ENCODE peak calls at places on chromosomes 3 and 15, in four cellular contexts. D is OCI-LY7, V is nephron progenitor cell, C is fibroblast of mammary gland. P is an unnamed sample.

GRCh38 chr15:99101501-99101900 is 3.4 kb upstream of the SYNM start:
- DNase-seq in D (no peak), V (no peak), C (no peak), P (no peak)

GRCh38 chr15:60758961-60759729 is 280.2 kb upstream of the ICE2 start:
- DNase-seq in D (no peak), V (no peak), C (peak), P (no peak)

GRCh38 chr3:189606774-189607173 is 24.4 kb upstream of the TP63 start:
- DNase-seq in D (no peak), V (no peak), C (no peak), P (no peak)

GRCh38 chr3:152121292-152121654 is 147.5 kb upstream of the MBNL1 start:
- DNase-seq in D (no peak), V (no peak), C (peak), P (no peak)

GRCh38 chr3:56747150-56747549 is 54.6 kb downstream of the ARHGEF3 start:
- DNase-seq in D (no peak), V (no peak), C (no peak), P (no peak)

GRCh38 chr15:67406257-67406861 is 114.6 kb upstream of the C15orf61 start:
- DNase-seq in D (no peak), V (no peak), C (peak), P (no peak)

GRCh38 chr15:63560741-63561448 is 36.3 kb upstream of the FBXL22 start:
- DNase-seq in D (no peak), V (no peak), C (peak), P (no peak)

GRCh38 chr15:25793354-25794050 is 69.6 kb downstream of the ATP10A start:
- DNase-seq in D (peak), V (no peak), C (no peak), P (peak)

GRCh38 chr3:64267774-64268604 is 42.7 kb upstream of the PRICKLE2 start:
- DNase-seq in D (no peak), V (peak), C (peak), P (peak)

GRCh38 chr15:76286231-76286879 is 24.9 kb downstream of the ETFA start:
- DNase-seq in D (peak), V (no peak), C (peak), P (no peak)

GRCh38 chr3:27422617-27423016 is 53.4 kb upstream of the NEK10 start:
- DNase-seq in D (no peak), V (no peak), C (no peak), P (no peak)

GRCh38 chr3:39753361-39753760 is 56.0 kb upstream of the MYRIP start:
- DNase-seq in D (no peak), V (no peak), C (no peak), P (no peak)

GRCh38 chr15:98668566-98669308 is 20.4 kb downstream of the IGF1R start:
- DNase-seq in D (no peak), V (no peak), C (peak), P (peak)

GRCh38 chr3:18680759-18681158 is 255.6 kb upstream of the SATB1 start:
- DNase-seq in D (no peak), V (no peak), C (no peak), P (no peak)

DNA sequence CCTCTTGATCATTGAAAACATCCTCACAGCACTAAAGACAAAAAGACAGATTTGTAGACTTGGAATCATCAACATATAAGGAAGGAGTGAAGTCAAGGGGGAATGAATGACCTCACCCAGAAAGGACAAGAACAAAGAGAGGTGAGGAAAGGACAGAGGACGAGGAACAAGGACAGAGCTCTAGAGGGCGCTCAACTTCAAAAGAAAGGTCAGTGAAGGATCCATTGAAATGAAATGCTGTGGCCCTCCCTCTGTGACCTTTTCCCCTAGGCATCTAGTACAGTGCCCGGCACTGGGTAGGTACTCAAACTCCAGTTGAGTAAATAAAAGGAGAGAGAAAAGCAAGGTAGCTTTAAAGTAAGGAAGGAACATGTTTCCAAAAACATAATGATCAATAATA is 2.6 kb downstream of the ATP8B4 start:
- DNase-seq in D (peak), V (no peak), C (peak), P (peak)
- TF ChIP-seq CTCF in D (peak), V (peak), C (peak), P (peak)

DNA sequence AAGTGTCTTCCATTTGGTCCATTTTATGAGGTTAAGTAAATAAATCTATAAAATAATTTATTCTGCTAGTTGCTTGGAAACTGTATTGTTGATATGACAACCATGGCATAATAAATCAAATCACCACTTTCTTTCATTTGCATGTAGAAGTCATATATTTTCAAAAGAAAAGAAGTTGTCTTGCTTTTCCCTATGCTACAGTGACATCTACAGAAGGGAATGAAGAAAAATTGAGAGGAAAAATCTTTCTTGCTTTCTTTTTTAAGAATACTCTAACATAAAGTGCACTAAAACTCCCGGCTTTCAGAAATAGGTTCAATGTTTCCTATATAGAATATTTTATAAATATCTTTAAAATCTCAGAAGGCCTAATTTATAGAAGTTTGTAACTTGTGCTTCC is 228.4 kb downstream of the ZBBX start:
- DNase-seq in D (no peak), V (no peak), C (no peak), P (no peak)
- TF ChIP-seq CTCF in D (no peak), V (no peak), C (no peak), P (no peak)

DNA sequence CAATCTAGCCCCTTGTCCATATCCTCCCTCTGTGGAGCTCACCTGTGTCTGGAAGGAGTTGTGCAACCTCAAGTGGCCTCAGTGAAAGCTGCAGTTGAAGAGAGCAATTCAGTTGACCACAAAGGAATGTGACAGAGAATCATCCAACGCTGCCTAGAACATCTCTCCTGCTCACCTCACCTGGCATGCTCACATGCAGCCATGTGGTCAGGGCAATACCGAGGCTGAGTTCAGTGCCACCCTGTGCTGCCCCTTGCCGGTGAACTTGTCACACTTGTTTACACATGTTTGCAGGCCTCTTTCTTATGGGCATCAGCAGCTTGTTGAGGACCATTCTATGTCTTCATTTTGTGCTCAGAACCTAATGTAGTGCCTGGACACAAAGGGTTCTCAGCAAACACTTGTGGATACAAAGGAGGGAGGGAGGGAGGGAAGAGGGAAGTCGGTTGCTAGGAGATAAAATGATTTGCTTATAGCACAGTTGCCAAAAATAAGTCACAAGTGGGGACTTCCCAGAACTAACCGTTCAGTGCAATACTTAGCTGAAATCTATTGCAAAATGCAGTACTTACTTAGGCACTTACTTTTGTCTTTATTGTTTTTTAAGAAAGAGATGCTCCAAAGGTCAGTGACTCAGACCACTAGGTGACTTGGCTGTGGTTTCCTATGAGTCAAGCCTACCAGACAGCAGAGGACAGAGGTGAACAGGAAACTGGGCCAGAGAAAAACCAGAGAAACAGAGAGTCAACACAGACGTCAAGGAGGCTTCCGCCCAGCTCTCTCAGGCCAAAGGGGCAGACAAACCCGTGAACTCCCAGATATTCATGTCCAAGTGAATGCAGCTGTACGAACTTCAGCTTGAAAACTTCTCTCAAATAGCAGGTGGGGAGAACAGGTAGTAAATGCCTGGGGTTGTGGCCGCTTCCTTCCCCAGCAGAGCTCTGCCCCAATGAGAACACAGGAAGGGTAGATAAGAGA is 227.8 kb upstream of the CTNNB1 start:
- DNase-seq in D (peak), V (no peak), C (peak), P (no peak)
- TF ChIP-seq CTCF in D (no peak), V (no peak), C (no peak), P (peak)

GRCh38 chr3:17261627-17262369 is 377.0 kb downstream of the PLCL2 start:
- DNase-seq in D (no peak), V (no peak), C (peak), P (no peak)
- TF ChIP-seq CTCF in D (no peak), V (no peak), C (no peak), P (no peak)